ENCODE peak calls at places on chromosomes 16 and 17, in seven cellular contexts. One of them, this sample, is unnamed.

GRCh38 chr16:4494746-4495490 is 18.7 kb downstream of the HMOX2 start:
- DNase-seq in endothelial cell: no peak
- DNase-seq in AG10803: peak
- DNase-seq in AG09309: no peak
- DNase-seq in cardiac muscle cell: no peak
- DNase-seq in K562: no peak
- DNase-seq in ovary: no peak
- DNase-seq in this sample: peak

GRCh38 chr17:51097708-51098446 is 22.8 kb downstream of the SPAG9 start:
- DNase-seq in ovary: no peak
- DNase-seq in AG09309: no peak
- DNase-seq in K562: no peak
- DNase-seq in cardiac muscle cell: no peak
- DNase-seq in endothelial cell: no peak
- DNase-seq in AG10803: no peak
- DNase-seq in this sample: no peak

GRCh38 chr17:8091033-8091687 is 3.6 kb upstream of the ALOX12B start:
- DNase-seq in AG09309: no peak
- DNase-seq in ovary: no peak
- DNase-seq in cardiac muscle cell: no peak
- DNase-seq in K562: no peak
- DNase-seq in AG10803: no peak
- DNase-seq in endothelial cell: no peak
- DNase-seq in this sample: no peak

GRCh38 chr16:17827313-17827712 is 356.6 kb upstream of the XYLT1 start:
- DNase-seq in AG09309: peak
- DNase-seq in AG10803: peak
- DNase-seq in ovary: no peak
- DNase-seq in K562: no peak
- DNase-seq in endothelial cell: no peak
- DNase-seq in cardiac muscle cell: no peak
- DNase-seq in this sample: peak

GRCh38 chr16:67013823-67014640 is 14.9 kb upstream of the CBFB start:
- DNase-seq in AG09309: no peak
- DNase-seq in K562: peak
- DNase-seq in endothelial cell: peak
- DNase-seq in AG10803: peak
- DNase-seq in cardiac muscle cell: peak
- DNase-seq in ovary: peak
- DNase-seq in this sample: peak

GRCh38 chr17:40490289-40490853 is 11.1 kb downstream of the TNS4 start:
- DNase-seq in AG09309: peak
- DNase-seq in AG10803: peak
- DNase-seq in K562: peak
- DNase-seq in ovary: no peak
- DNase-seq in cardiac muscle cell: peak
- DNase-seq in endothelial cell: no peak
- DNase-seq in this sample: no peak

GRCh38 chr17:70190959-70191805 is 21.9 kb downstream of the KCNJ2 start:
- DNase-seq in AG10803: no peak
- DNase-seq in AG09309: no peak
- DNase-seq in endothelial cell: no peak
- DNase-seq in K562: no peak
- DNase-seq in cardiac muscle cell: no peak
- DNase-seq in ovary: no peak
- DNase-seq in this sample: no peak

GRCh38 chr16:85288869-85289660 is 176.8 kb upstream of the CIBAR2 start:
- DNase-seq in K562: no peak
- DNase-seq in AG10803: no peak
- DNase-seq in AG09309: no peak
- DNase-seq in ovary: no peak
- DNase-seq in endothelial cell: no peak
- DNase-seq in cardiac muscle cell: no peak
- DNase-seq in this sample: no peak

GRCh38 chr16:138049-138417 is 440 bp downstream of the NPRL3 start:
- DNase-seq in AG10803: peak
- DNase-seq in cardiac muscle cell: peak
- DNase-seq in endothelial cell: peak
- DNase-seq in ovary: peak
- DNase-seq in AG09309: no peak
- DNase-seq in K562: peak
- DNase-seq in this sample: no peak

GRCh38 chr16:80924372-80924978 is 82.2 kb downstream of the CMC2 start:
- DNase-seq in ovary: no peak
- DNase-seq in endothelial cell: peak
- DNase-seq in K562: peak
- DNase-seq in AG09309: no peak
- DNase-seq in AG10803: peak
- DNase-seq in cardiac muscle cell: peak
- DNase-seq in this sample: peak

GRCh38 chr17:50554201-50554600 is 6.3 kb upstream of the CACNA1G start:
- DNase-seq in ovary: no peak
- DNase-seq in K562: no peak
- DNase-seq in cardiac muscle cell: no peak
- DNase-seq in endothelial cell: no peak
- DNase-seq in AG09309: no peak
- DNase-seq in AG10803: no peak
- DNase-seq in this sample: no peak

GRCh38 chr17:15502315-15503112 is 35.1 kb upstream of the CDRT4 start:
- DNase-seq in AG09309: peak
- DNase-seq in AG10803: peak
- DNase-seq in endothelial cell: peak
- DNase-seq in cardiac muscle cell: peak
- DNase-seq in ovary: peak
- DNase-seq in K562: peak
- DNase-seq in this sample: peak

GRCh38 chr17:77186141-77186604 is 45.4 kb downstream of the SEC14L1 start:
- DNase-seq in endothelial cell: no peak
- DNase-seq in K562: no peak
- DNase-seq in cardiac muscle cell: no peak
- DNase-seq in AG09309: no peak
- DNase-seq in ovary: no peak
- DNase-seq in AG10803: no peak
- DNase-seq in this sample: no peak

GRCh38 chr17:61318684-61319098 is 81.0 kb upstream of the TBX2 start:
- DNase-seq in K562: no peak
- DNase-seq in AG10803: no peak
- DNase-seq in ovary: no peak
- DNase-seq in endothelial cell: no peak
- DNase-seq in AG09309: no peak
- DNase-seq in cardiac muscle cell: no peak
- DNase-seq in this sample: no peak
- TF ChIP-seq CTCF in K562: no peak
- TF ChIP-seq CTCF in AG10803: no peak
- TF ChIP-seq CTCF in ovary: no peak
- TF ChIP-seq CTCF in endothelial cell: no peak
- TF ChIP-seq CTCF in AG09309: no peak
- TF ChIP-seq CTCF in cardiac muscle cell: no peak
- TF ChIP-seq CTCF in this sample: no peak

DNA sequence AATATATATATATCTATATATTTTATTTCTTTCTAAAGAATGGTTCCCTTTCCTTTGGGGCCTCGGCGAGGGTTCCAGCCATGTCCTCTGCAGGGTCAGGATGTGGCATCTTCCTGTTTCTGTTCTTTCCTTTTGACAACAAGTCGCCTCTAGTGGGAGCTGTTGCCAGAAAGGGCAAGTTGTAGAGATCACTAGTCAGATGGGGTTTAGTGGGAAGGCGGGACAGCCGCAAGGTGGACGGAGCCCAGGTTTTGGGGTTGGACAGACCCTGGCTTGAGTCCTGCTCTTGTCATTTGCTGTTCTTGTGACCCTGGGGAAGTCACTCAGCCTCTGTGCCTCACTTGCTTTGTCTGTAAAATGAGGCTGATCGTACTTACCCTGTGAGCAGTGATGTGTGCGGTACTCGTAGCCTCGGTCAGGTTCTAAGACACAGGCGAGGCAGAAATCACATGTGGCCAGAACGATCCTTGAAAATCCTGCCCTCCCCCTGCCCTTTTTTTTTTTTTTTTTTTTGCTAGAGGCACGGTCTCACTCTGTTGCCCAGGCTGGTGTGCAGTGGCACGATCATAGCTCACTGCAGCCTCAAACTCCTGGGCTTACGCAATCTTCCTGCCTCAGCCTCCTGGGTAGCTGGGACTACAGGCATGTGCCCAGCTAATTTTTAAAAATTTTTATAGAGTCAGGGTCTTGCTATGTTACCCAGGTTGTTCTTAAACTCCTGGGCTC is 80.1 kb downstream of the ABCC6 start:
- DNase-seq in AG10803: no peak
- DNase-seq in endothelial cell: peak
- DNase-seq in AG09309: no peak
- DNase-seq in ovary: no peak
- DNase-seq in cardiac muscle cell: peak
- DNase-seq in K562: peak
- DNase-seq in this sample: peak
- TF ChIP-seq CTCF in AG10803: peak
- TF ChIP-seq CTCF in endothelial cell: peak
- TF ChIP-seq CTCF in AG09309: peak
- TF ChIP-seq CTCF in ovary: no peak
- TF ChIP-seq CTCF in cardiac muscle cell: peak
- TF ChIP-seq CTCF in K562: peak
- TF ChIP-seq CTCF in this sample: peak

GRCh38 chr17:68346448-68346847 is 55.2 kb downstream of the ARSG start:
- DNase-seq in K562: no peak
- DNase-seq in ovary: no peak
- DNase-seq in AG10803: no peak
- DNase-seq in endothelial cell: no peak
- DNase-seq in cardiac muscle cell: no peak
- DNase-seq in AG09309: no peak
- DNase-seq in this sample: no peak

GRCh38 chr17:68347380-68347779 is 56.1 kb downstream of the ARSG start:
- DNase-seq in ovary: no peak
- DNase-seq in AG10803: no peak
- DNase-seq in K562: no peak
- DNase-seq in AG09309: no peak
- DNase-seq in endothelial cell: no peak
- DNase-seq in cardiac muscle cell: no peak
- DNase-seq in this sample: no peak

GRCh38 chr17:68341482-68341881 is 50.2 kb downstream of the ARSG start:
- DNase-seq in ovary: no peak
- DNase-seq in endothelial cell: no peak
- DNase-seq in K562: no peak
- DNase-seq in AG10803: no peak
- DNase-seq in AG09309: no peak
- DNase-seq in cardiac muscle cell: no peak
- DNase-seq in this sample: no peak

GRCh38 chr17:68344701-68345136 is 53.4 kb downstream of the ARSG start:
- DNase-seq in K562: no peak
- DNase-seq in cardiac muscle cell: no peak
- DNase-seq in ovary: no peak
- DNase-seq in AG10803: no peak
- DNase-seq in endothelial cell: no peak
- DNase-seq in AG09309: no peak
- DNase-seq in this sample: no peak

DNA sequence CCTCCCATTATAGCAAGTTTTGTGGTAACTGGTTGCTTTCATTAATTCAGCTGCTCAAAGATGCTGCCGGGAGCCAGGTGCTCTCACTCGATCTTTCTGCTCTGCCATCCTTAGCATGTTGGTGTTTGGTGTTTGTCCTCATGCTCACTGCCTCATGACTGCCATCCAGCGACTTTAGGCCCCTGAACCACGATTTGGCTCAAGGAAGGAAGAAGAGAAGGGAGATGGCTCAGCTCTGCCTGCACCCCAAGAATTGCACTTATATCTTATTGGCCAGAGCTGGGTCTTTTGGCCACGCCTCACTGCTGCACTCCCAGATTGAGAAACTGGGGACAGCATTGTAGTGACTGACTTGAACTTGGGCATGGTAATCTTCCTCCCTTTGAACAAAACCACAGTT is 52.7 kb downstream of the ARSG start:
- DNase-seq in AG09309: no peak
- DNase-seq in AG10803: no peak
- DNase-seq in K562: no peak
- DNase-seq in ovary: no peak
- DNase-seq in endothelial cell: no peak
- DNase-seq in cardiac muscle cell: no peak
- DNase-seq in this sample: no peak
- TF ChIP-seq CTCF in AG09309: no peak
- TF ChIP-seq CTCF in AG10803: no peak
- TF ChIP-seq CTCF in K562: no peak
- TF ChIP-seq CTCF in ovary: no peak
- TF ChIP-seq CTCF in endothelial cell: no peak
- TF ChIP-seq CTCF in cardiac muscle cell: no peak
- TF ChIP-seq CTCF in this sample: no peak

GRCh38 chr17:27479838-27480237 is 23.6 kb downstream of the KSR1 start:
- DNase-seq in AG10803: no peak
- DNase-seq in K562: no peak
- DNase-seq in ovary: no peak
- DNase-seq in AG09309: no peak
- DNase-seq in endothelial cell: no peak
- DNase-seq in cardiac muscle cell: no peak
- DNase-seq in this sample: no peak
- TF ChIP-seq CTCF in AG10803: no peak
- TF ChIP-seq CTCF in K562: no peak
- TF ChIP-seq CTCF in ovary: no peak
- TF ChIP-seq CTCF in AG09309: no peak
- TF ChIP-seq CTCF in endothelial cell: no peak
- TF ChIP-seq CTCF in cardiac muscle cell: no peak
- TF ChIP-seq CTCF in this sample: no peak

GRCh38 chr17:32941419-32942032 is 13.6 kb downstream of the TMEM98 start:
- DNase-seq in endothelial cell: no peak
- DNase-seq in AG09309: no peak
- DNase-seq in ovary: no peak
- DNase-seq in cardiac muscle cell: no peak
- DNase-seq in K562: no peak
- DNase-seq in AG10803: no peak
- DNase-seq in this sample: no peak
- TF ChIP-seq CTCF in endothelial cell: peak
- TF ChIP-seq CTCF in AG09309: peak
- TF ChIP-seq CTCF in ovary: no peak
- TF ChIP-seq CTCF in cardiac muscle cell: peak
- TF ChIP-seq CTCF in K562: peak
- TF ChIP-seq CTCF in AG10803: peak
- TF ChIP-seq CTCF in this sample: peak

GRCh38 chr17:74814453-74814852 is 38.3 kb upstream of the NAT9 start:
- DNase-seq in endothelial cell: no peak
- DNase-seq in AG09309: no peak
- DNase-seq in K562: no peak
- DNase-seq in cardiac muscle cell: no peak
- DNase-seq in ovary: no peak
- DNase-seq in AG10803: no peak
- DNase-seq in this sample: no peak
- TF ChIP-seq CTCF in endothelial cell: no peak
- TF ChIP-seq CTCF in AG09309: no peak
- TF ChIP-seq CTCF in K562: no peak
- TF ChIP-seq CTCF in cardiac muscle cell: peak
- TF ChIP-seq CTCF in ovary: no peak
- TF ChIP-seq CTCF in AG10803: no peak
- TF ChIP-seq CTCF in this sample: peak

DNA sequence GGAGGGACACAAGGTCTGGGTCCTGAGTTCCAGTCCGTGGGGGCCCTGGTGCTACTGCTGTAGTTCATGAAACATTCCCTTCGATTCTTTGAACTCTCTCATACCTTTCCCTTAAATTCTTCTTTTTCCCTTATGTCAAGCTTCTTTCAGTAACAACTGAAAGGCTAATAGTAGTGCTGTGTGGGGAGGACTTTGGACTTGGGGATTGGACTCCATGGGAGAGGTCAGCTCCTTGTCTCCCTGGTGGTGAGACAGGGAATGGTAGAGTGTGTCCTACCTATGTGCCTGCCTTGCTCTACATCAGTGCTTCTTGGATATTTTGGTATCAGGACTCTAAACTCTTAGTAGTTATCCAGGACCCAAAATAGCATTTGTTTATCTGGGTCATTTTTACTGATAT is 628.1 kb downstream of the WWOX start:
- DNase-seq in cardiac muscle cell: no peak
- DNase-seq in endothelial cell: no peak
- DNase-seq in AG09309: no peak
- DNase-seq in AG10803: no peak
- DNase-seq in ovary: no peak
- DNase-seq in K562: no peak
- DNase-seq in this sample: no peak
- TF ChIP-seq CTCF in cardiac muscle cell: no peak
- TF ChIP-seq CTCF in endothelial cell: no peak
- TF ChIP-seq CTCF in AG09309: no peak
- TF ChIP-seq CTCF in AG10803: no peak
- TF ChIP-seq CTCF in ovary: no peak
- TF ChIP-seq CTCF in K562: peak
- TF ChIP-seq CTCF in this sample: no peak

This sample was measured in HFFc6.